ENCODE peak calls at places on chromosomes 7 and 10, in eight cellular contexts. B is upper lobe of right lung; I is CD8-positive, alpha-beta memory T cell; R is breast epithelium; Q is psoas muscle; W is tibial artery; C is left ventricle myocardium inferior; X is colonic mucosa. J is an unnamed sample.

GRCh38 chr10:70381491-70382421 is 669 bp downstream of the LRRC20 start:
- DNase-seq in W (no peak), I (no peak), C (peak), B (peak), X (peak), R (no peak), Q (peak), J (no peak)

GRCh38 chr10:102234866-102235597 is 6.3 kb downstream of the PITX3 start:
- DNase-seq in R (no peak), I (no peak), X (no peak), B (no peak), C (no peak), W (no peak), Q (no peak), J (no peak)

GRCh38 chr10:36606234-36606839 is 519.1 kb upstream of the ANKRD30A start:
- DNase-seq in X (no peak), C (no peak), Q (no peak), B (no peak), R (no peak), I (no peak), W (no peak), J (no peak)

GRCh38 chr10:99784025-99784730 is 1.7 kb downstream of the ABCC2 start:
- DNase-seq in R (no peak), W (no peak), Q (peak), I (no peak), B (no peak), C (no peak), X (no peak), J (no peak)

GRCh38 chr7:116443101-116443523 is 56.4 kb upstream of the CAV2 start:
- DNase-seq in C (no peak), B (no peak), W (no peak), I (no peak), Q (no peak), R (no peak), X (no peak), J (no peak)

GRCh38 chr7:93902777-93903423 is 3.5 kb upstream of the GNGT1 start:
- DNase-seq in C (no peak), R (no peak), W (no peak), B (no peak), X (peak), Q (no peak), I (no peak), J (no peak)

GRCh38 chr10:73262105-73262730 is 9.8 kb upstream of the MRPS16 start:
- DNase-seq in R (no peak), X (no peak), B (no peak), Q (no peak), W (no peak), I (no peak), C (no peak), J (no peak)

GRCh38 chr7:157596471-157596870 is 259.7 kb downstream of the DNAJB6 start:
- DNase-seq in C (no peak), B (no peak), Q (no peak), I (no peak), R (no peak), W (no peak), X (no peak), J (no peak)

GRCh38 chr10:35343739-35344138 is 7.4 kb downstream of the CCNY start:
- DNase-seq in Q (no peak), B (no peak), X (no peak), I (no peak), C (no peak), R (no peak), W (no peak), J (no peak)
- H3K27ac ChIP-seq in Q (no peak), B (no peak), X (no peak), I (no peak), C (no peak), R (no peak), W (no peak), J (no peak)

DNA sequence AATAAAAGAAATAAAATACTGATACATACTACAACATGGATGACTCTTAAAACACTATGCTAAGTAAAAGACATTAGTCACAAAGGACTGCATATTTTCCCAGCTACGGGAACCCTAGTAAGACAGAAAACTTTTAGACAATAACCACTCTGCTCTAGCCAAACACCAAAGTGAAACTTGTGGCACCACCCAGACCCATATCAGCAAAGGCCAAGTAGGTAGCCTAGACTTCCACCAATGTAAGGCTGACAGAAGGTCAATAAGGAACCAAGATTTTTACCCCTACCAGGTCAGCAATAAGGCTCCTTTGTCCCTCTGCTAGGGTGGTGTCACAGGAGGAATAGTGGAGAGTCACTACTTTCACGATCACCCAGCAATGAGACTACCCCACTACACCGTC is 24.9 kb downstream of the SLC25A40 start:
- DNase-seq in I (no peak), R (no peak), W (no peak), Q (no peak), X (no peak), C (no peak), B (no peak), J (no peak)
- H3K27ac ChIP-seq in I (no peak), R (no peak), W (no peak), Q (no peak), X (no peak), C (no peak), B (no peak), J (no peak)

GRCh38 chr10:43573250-43574034 is 974 bp downstream of the ZNF239 start:
- DNase-seq in R (no peak), C (no peak), W (no peak), Q (no peak), B (no peak), X (no peak), I (peak), J (no peak)
- H3K27ac ChIP-seq in R (peak), C (peak), W (peak), Q (peak), B (peak), X (no peak), I (peak), J (peak)

GRCh38 chr7:41190615-41191014 is 512.3 kb downstream of the INHBA start:
- DNase-seq in W (no peak), Q (no peak), C (no peak), B (no peak), I (no peak), X (no peak), R (no peak), J (no peak)
- H3K27ac ChIP-seq in W (peak), Q (no peak), C (no peak), B (no peak), I (no peak), X (no peak), R (no peak), J (no peak)

GRCh38 chr7:83643754-83644153 is 5.2 kb downstream of the SEMA3E start:
- DNase-seq in R (no peak), B (no peak), I (no peak), Q (no peak), W (no peak), C (no peak), X (no peak), J (no peak)

GRCh38 chr7:83649701-83650100 is 762 bp upstream of the SEMA3E start:
- DNase-seq in W (no peak), C (no peak), B (no peak), X (no peak), Q (no peak), I (no peak), R (no peak), J (no peak)

GRCh38 chr7:83646027-83646426 is 2.9 kb downstream of the SEMA3E start:
- DNase-seq in R (no peak), X (no peak), C (no peak), B (no peak), I (no peak), W (no peak), Q (no peak), J (no peak)

GRCh38 chr7:83652481-83652880 is 3.5 kb upstream of the SEMA3E start:
- DNase-seq in I (no peak), B (no peak), W (no peak), Q (no peak), R (no peak), C (no peak), X (no peak), J (no peak)

DNA sequence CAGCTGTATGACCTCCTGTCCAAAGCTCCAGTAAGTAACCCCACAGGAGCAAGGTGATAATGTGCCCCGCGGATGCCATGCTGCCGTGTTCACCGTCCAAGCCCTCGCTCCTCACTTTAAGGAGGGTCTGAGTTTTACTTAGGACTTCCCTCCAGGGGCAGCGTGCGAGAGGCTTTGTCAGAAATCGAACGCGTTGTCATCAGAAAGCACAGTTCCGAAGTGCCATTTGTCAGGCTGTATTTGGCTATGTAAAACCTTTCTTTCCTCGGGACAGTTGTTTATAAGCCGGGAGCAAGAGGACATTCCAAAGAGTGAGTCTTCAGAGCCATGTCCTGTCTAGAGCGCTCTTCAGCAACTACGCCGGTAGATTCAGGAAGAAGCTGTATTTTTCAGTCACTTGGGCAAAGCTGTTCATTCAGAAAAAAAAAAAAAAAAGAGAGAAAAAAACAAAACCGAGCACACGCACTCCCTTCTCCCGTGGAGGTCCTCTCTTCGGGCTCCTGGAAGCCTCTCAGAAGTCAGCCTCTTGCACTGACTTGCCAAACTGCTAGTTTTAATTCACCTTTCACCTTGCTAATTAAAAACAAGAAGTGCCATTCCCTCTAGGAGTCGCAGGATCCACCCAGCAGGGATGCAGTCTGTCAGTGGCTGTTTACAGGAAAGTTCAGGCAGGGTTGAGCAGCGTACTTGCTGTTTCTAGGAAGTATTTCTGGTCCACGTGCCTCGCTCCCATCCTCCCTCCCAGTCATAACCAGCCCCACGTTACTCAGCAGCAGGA is at the start of gene SEMA3E:
- DNase-seq in W (no peak), C (no peak), I (no peak), Q (no peak), X (peak), R (no peak), B (no peak), J (no peak)
- H3K27ac ChIP-seq in W (no peak), C (no peak), I (no peak), Q (no peak), X (no peak), R (peak), B (no peak), J (no peak)

DNA sequence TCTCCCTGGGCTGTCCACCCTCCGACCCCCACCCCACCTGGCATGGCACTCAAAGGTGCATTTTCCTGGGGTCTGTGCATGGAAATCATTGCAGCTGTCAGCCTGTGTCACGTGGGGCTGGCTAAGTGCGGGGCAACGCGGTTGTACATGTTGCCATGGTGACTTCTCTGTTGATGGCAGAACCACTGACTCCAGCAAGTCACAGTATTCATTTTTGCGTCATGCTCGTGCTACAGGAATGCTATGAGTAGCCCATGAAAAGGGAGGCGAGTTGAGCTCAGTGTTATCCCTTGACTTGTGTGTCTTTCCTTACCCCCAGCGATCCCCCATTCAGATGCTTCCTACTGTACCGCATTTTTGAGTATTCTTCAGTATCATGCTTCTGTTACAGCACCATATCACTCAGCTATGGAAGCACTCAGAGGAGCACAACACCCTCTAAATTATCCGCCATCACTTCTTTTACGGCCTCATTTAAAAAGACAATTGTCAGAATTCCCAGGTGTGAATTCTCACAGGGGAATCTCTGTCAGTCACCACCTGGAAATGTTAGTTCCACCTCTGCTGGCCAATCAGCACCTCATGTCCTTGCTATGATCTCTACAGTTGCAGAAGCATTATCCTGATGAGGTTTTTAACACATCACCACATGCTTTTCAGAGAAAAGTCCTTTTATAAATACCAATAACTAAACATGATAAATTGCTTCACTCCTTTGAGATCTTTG is 194.4 kb upstream of the C7orf33 start:
- DNase-seq in X (no peak), I (no peak), B (no peak), C (no peak), W (no peak), R (no peak), Q (no peak), J (no peak)
- H3K27ac ChIP-seq in X (no peak), I (no peak), B (no peak), C (no peak), W (no peak), R (no peak), Q (no peak), J (no peak)

DNA sequence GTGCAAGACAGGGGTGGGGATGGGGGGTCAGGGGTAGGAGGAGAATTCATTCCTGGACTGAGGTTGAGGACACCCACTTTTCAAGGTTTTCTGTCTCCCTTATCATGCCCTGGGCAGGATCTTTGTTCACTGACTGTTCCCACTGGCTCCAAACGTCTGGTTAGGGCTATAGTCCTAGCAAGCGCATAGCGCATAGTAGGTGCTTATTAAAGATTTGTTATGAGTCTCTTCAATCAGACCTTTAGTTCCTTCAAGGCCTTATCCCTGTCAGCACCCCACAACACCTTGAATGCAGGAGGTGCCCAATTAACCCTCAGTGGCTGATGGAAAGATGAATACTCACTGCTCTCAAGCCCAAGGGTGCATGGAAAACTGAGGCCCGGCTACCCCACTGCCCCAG is 177.9 kb downstream of the SH3PXD2A start:
- DNase-seq in W (no peak), R (no peak), Q (no peak), I (no peak), C (no peak), X (no peak), B (no peak), J (no peak)
- H3K27ac ChIP-seq in W (peak), R (peak), Q (peak), I (peak), C (peak), X (peak), B (peak), J (peak)

J was measured in coronary artery.